ENCODE peak calls at places on chromosomes 2 and 18, in four cellular contexts. X is BE2C; F is astrocyte of the spinal cord; B is activated effector memory CD4-positive, alpha-beta T cell treated with anti-CD3 and anti-CD28 coated beads, Interleukin-2, amount 50 U/mL, for 16 hours. W is an unnamed sample.

GRCh38 chr2:216991563-216991962 is 131.7 kb upstream of the TNP1 start:
- DNase-seq in X (peak), F (peak), B (no peak), W (peak)

GRCh38 chr2:160329196-160329595 is 129.1 kb upstream of the ITGB6 start:
- DNase-seq in X (no peak), F (no peak), B (no peak), W (no peak)

GRCh38 chr2:11829324-11829946 is 83.0 kb downstream of the LPIN1 start:
- DNase-seq in X (peak), F (peak), B (peak), W (peak)

GRCh38 chr18:76553715-76554603 is 58.9 kb upstream of the ZNF516 start:
- DNase-seq in X (no peak), F (no peak), B (no peak), W (no peak)

GRCh38 chr2:24926602-24927252 is 6.7 kb upstream of the ADCY3 start:
- DNase-seq in X (no peak), F (no peak), B (peak), W (no peak)

GRCh38 chr2:45874324-45874723 is 222.8 kb downstream of the PRKCE start:
- DNase-seq in X (no peak), F (no peak), B (no peak), W (no peak)

GRCh38 chr2:215905691-215906090 is 107.7 kb downstream of the MREG start:
- DNase-seq in X (no peak), F (no peak), B (no peak), W (no peak)

GRCh38 chr2:203783496-203784203 is 77.2 kb downstream of the CD28 start:
- DNase-seq in X (no peak), F (peak), B (no peak), W (no peak)

GRCh38 chr2:239155806-239156480 is 244.9 kb downstream of the HDAC4 start:
- DNase-seq in X (no peak), F (no peak), B (peak), W (no peak)

GRCh38 chr2:58155160-58155778 is 85.9 kb downstream of the FANCL start:
- DNase-seq in X (no peak), F (no peak), B (no peak), W (no peak)

GRCh38 chr2:121771976-121772742 is 16.7 kb downstream of the TSN start:
- DNase-seq in X (peak), F (no peak), B (no peak), W (peak)

GRCh38 chr2:73979021-73979420 is 5.7 kb upstream of the TET3 start:
- DNase-seq in X (no peak), F (no peak), B (peak), W (no peak)

GRCh38 chr18:905948-906415 is 1.3 kb downstream of the ADCYAP1 start:
- DNase-seq in X (peak), F (no peak), B (no peak), W (peak)

GRCh38 chr2:138081225-138082073 is 117.2 kb downstream of the HNMT start:
- DNase-seq in X (no peak), F (no peak), B (no peak), W (no peak)

GRCh38 chr2:17309741-17310339 is 208.4 kb downstream of the RAD51AP2 start:
- DNase-seq in X (peak), F (peak), B (no peak), W (peak)

GRCh38 chr18:50700245-50701165 is 119.3 kb downstream of the MRO start:
- DNase-seq in X (no peak), F (no peak), B (no peak), W (no peak)

GRCh38 chr2:54206596-54206995 is 49.4 kb downstream of the TSPYL6 start:
- DNase-seq in X (no peak), F (peak), B (no peak), W (peak)

GRCh38 chr2:1731512-1731962 is 12.8 kb downstream of the PXDN start:
- DNase-seq in X (no peak), F (peak), B (peak), W (no peak)

GRCh38 chr18:55763298-55763697 is 175.3 kb upstream of the TCF4 start:
- DNase-seq in X (no peak), F (peak), B (no peak), W (no peak)

GRCh38 chr2:191638079-191638801 is 39.7 kb upstream of the NABP1 start:
- DNase-seq in X (no peak), F (no peak), B (no peak), W (no peak)

GRCh38 chr2:221675509-221675908 is 103.4 kb upstream of the EPHA4 start:
- DNase-seq in X (no peak), F (no peak), B (no peak), W (no peak)

GRCh38 chr2:61356958-61357350 is 113.9 kb downstream of the USP34 start:
- DNase-seq in X (no peak), F (peak), B (no peak), W (no peak)

GRCh38 chr2:28375742-28376631 is 16.7 kb upstream of the FOSL2 start:
- DNase-seq in X (no peak), F (no peak), B (no peak), W (no peak)

GRCh38 chr2:162090109-162090508 is 16.1 kb upstream of the DPP4 start:
- DNase-seq in X (no peak), F (peak), B (no peak), W (no peak)

GRCh38 chr2:240069846-240070245 is 16.5 kb upstream of the OR6B3 start:
- DNase-seq in X (no peak), F (no peak), B (no peak), W (no peak)

GRCh38 chr2:189402932-189403331 is 38.3 kb upstream of the WDR75 start:
- DNase-seq in X (no peak), F (peak), B (no peak), W (no peak)

GRCh38 chr18:45839415-45840395 is 14.2 kb downstream of the SIGLEC15 start:
- DNase-seq in X (no peak), F (peak), B (no peak), W (peak)

GRCh38 chr2:240640939-240641338 is 15.7 kb downstream of the GPR35 start:
- DNase-seq in X (peak), F (no peak), B (peak), W (peak)

GRCh38 chr18:27605107-27605834 is 420.2 kb upstream of the CHST9 start:
- DNase-seq in X (peak), F (peak), B (no peak), W (peak)

GRCh38 chr18:44693030-44693784 is 12.5 kb downstream of the SETBP1 start:
- DNase-seq in X (no peak), F (peak), B (no peak), W (no peak)

GRCh38 chr2:45045706-45046105 is 36.5 kb upstream of the SIX2 start:
- DNase-seq in X (no peak), F (no peak), B (no peak), W (no peak)

GRCh38 chr18:77207540-77207939 is 42.1 kb upstream of the GALR1 start:
- DNase-seq in X (no peak), F (peak), B (peak), W (no peak)

W was measured in SK-N-DZ.